ENCODE peak calls at places on chromosomes 5 and 9, in five cellular contexts. One of them, this sample, is unnamed.

GRCh38 chr5:87653242-87653641 is 240.5 kb upstream of the CCNH start:
- DNase-seq in IMR-90: no peak
- DNase-seq in keratinocyte: no peak
- DNase-seq in OCI-LY7: no peak
- DNase-seq in PC-3: no peak
- DNase-seq in this sample: no peak

GRCh38 chr9:14768561-14769234 is 46.2 kb upstream of the CER1 start:
- DNase-seq in IMR-90: peak; percentile 51
- DNase-seq in keratinocyte: no peak
- DNase-seq in OCI-LY7: peak; percentile 52
- DNase-seq in PC-3: peak; percentile 79
- DNase-seq in this sample: peak; percentile 21

GRCh38 chr5:138466058-138466899 is 1.0 kb downstream of the EGR1 start:
- DNase-seq in IMR-90: peak; percentile 39
- DNase-seq in keratinocyte: no peak
- DNase-seq in OCI-LY7: no peak
- DNase-seq in PC-3: no peak
- DNase-seq in this sample: no peak

GRCh38 chr9:101508203-101508602 is 25.4 kb upstream of the RNF20 start:
- DNase-seq in IMR-90: peak; percentile 51
- DNase-seq in keratinocyte: peak; percentile 40
- DNase-seq in OCI-LY7: no peak
- DNase-seq in PC-3: no peak
- DNase-seq in this sample: no peak

GRCh38 chr5:171162602-171163001 is 146.4 kb upstream of the TLX3 start:
- DNase-seq in IMR-90: peak; percentile 25
- DNase-seq in keratinocyte: no peak
- DNase-seq in OCI-LY7: no peak
- DNase-seq in PC-3: peak; percentile 46
- DNase-seq in this sample: peak; percentile 37

GRCh38 chr9:34179528-34180138 is 790 bp downstream of the UBAP1 start:
- DNase-seq in IMR-90: peak; percentile 61
- DNase-seq in keratinocyte: no peak
- DNase-seq in OCI-LY7: no peak
- DNase-seq in PC-3: peak; percentile 8
- DNase-seq in this sample: no peak

GRCh38 chr5:17735771-17736170 is 101.5 kb downstream of the TAF11L14 start:
- DNase-seq in IMR-90: no peak
- DNase-seq in keratinocyte: no peak
- DNase-seq in OCI-LY7: no peak
- DNase-seq in PC-3: no peak
- DNase-seq in this sample: no peak

GRCh38 chr5:137521246-137521645 is 22.1 kb upstream of the SPOCK1 start:
- DNase-seq in IMR-90: no peak
- DNase-seq in keratinocyte: no peak
- DNase-seq in OCI-LY7: no peak
- DNase-seq in PC-3: no peak
- DNase-seq in this sample: no peak

GRCh38 chr9:3177921-3178320 is 334.0 kb upstream of the PUM3 start:
- DNase-seq in IMR-90: no peak
- DNase-seq in keratinocyte: no peak
- DNase-seq in OCI-LY7: no peak
- DNase-seq in PC-3: no peak
- DNase-seq in this sample: no peak

GRCh38 chr5:174688441-174689354 is 35.7 kb upstream of the MSX2 start:
- DNase-seq in IMR-90: no peak
- DNase-seq in keratinocyte: no peak
- DNase-seq in OCI-LY7: no peak
- DNase-seq in PC-3: no peak
- DNase-seq in this sample: no peak

GRCh38 chr5:141914154-141914743 is 9.4 kb upstream of the DELE1 start:
- DNase-seq in IMR-90: no peak
- DNase-seq in keratinocyte: no peak
- DNase-seq in OCI-LY7: peak; percentile 31
- DNase-seq in PC-3: no peak
- DNase-seq in this sample: peak; percentile 82

GRCh38 chr5:174310243-174310642 is 264.7 kb downstream of the NSG2 start:
- DNase-seq in IMR-90: no peak
- DNase-seq in keratinocyte: no peak
- DNase-seq in OCI-LY7: no peak
- DNase-seq in PC-3: no peak
- DNase-seq in this sample: no peak

GRCh38 chr9:130183133-130183762 is 11.0 kb downstream of the NCS1 start:
- DNase-seq in IMR-90: peak; percentile 71
- DNase-seq in keratinocyte: no peak
- DNase-seq in OCI-LY7: no peak
- DNase-seq in PC-3: no peak
- DNase-seq in this sample: no peak

GRCh38 chr5:89513299-89514044 is 630.5 kb upstream of the MEF2C start:
- DNase-seq in IMR-90: no peak
- DNase-seq in keratinocyte: no peak
- DNase-seq in OCI-LY7: no peak
- DNase-seq in PC-3: no peak
- DNase-seq in this sample: no peak

GRCh38 chr9:26012797-26013594 is 334.8 kb upstream of the TUSC1 start:
- DNase-seq in IMR-90: peak; percentile 13
- DNase-seq in keratinocyte: no peak
- DNase-seq in OCI-LY7: no peak
- DNase-seq in PC-3: peak; percentile 85
- DNase-seq in this sample: no peak

GRCh38 chr5:168943999-168944398 is 356.9 kb downstream of the SLIT3 start:
- DNase-seq in IMR-90: no peak
- DNase-seq in keratinocyte: no peak
- DNase-seq in OCI-LY7: no peak
- DNase-seq in PC-3: no peak
- DNase-seq in this sample: no peak

GRCh38 chr9:134365791-134366222 is 39.6 kb downstream of the RXRA start:
- DNase-seq in IMR-90: no peak
- DNase-seq in keratinocyte: no peak
- DNase-seq in OCI-LY7: no peak
- DNase-seq in PC-3: no peak
- DNase-seq in this sample: no peak

GRCh38 chr5:83559141-83559785 is 87.7 kb downstream of the VCAN start:
- DNase-seq in IMR-90: no peak
- DNase-seq in keratinocyte: no peak
- DNase-seq in OCI-LY7: no peak
- DNase-seq in PC-3: no peak
- DNase-seq in this sample: no peak

GRCh38 chr9:86546712-86547111 is 192.5 kb upstream of the TUT7 start:
- DNase-seq in IMR-90: no peak
- DNase-seq in keratinocyte: no peak
- DNase-seq in OCI-LY7: no peak
- DNase-seq in PC-3: no peak
- DNase-seq in this sample: no peak

GRCh38 chr5:76457685-76458491 is 54.8 kb downstream of the IQGAP2 start:
- DNase-seq in IMR-90: no peak
- DNase-seq in keratinocyte: no peak
- DNase-seq in OCI-LY7: no peak
- DNase-seq in PC-3: peak; percentile 24
- DNase-seq in this sample: no peak

GRCh38 chr9:72333758-72334157 is 31.2 kb downstream of the ZFAND5 start:
- DNase-seq in IMR-90: no peak
- DNase-seq in keratinocyte: no peak
- DNase-seq in OCI-LY7: peak; percentile 7
- DNase-seq in PC-3: no peak
- DNase-seq in this sample: no peak

GRCh38 chr9:127049044-127049443 is 73.4 kb downstream of the ANGPTL2 start:
- DNase-seq in IMR-90: peak; percentile 97
- DNase-seq in keratinocyte: peak; percentile 50
- DNase-seq in OCI-LY7: no peak
- DNase-seq in PC-3: peak; percentile 92
- DNase-seq in this sample: peak; percentile 69

GRCh38 chr5:74641778-74642542 is 1.4 kb upstream of the ENC1 start:
- DNase-seq in IMR-90: peak; percentile 87
- DNase-seq in keratinocyte: no peak
- DNase-seq in OCI-LY7: peak; percentile 57
- DNase-seq in PC-3: peak; percentile 80
- DNase-seq in this sample: peak; percentile 71

GRCh38 chr9:130479587-130479986 is 34.8 kb downstream of the ASS1 start:
- DNase-seq in IMR-90: no peak
- DNase-seq in keratinocyte: no peak
- DNase-seq in OCI-LY7: no peak
- DNase-seq in PC-3: no peak
- DNase-seq in this sample: no peak

GRCh38 chr5:120160120-120160895 is 303.8 kb upstream of the PRR16 start:
- DNase-seq in IMR-90: peak; percentile 89
- DNase-seq in keratinocyte: no peak
- DNase-seq in OCI-LY7: no peak
- DNase-seq in PC-3: peak; percentile 89
- DNase-seq in this sample: no peak

GRCh38 chr5:10513501-10514442 is 50.1 kb upstream of the ANKRD33B start:
- DNase-seq in IMR-90: peak; percentile 83
- DNase-seq in keratinocyte: no peak
- DNase-seq in OCI-LY7: no peak
- DNase-seq in PC-3: peak; percentile 31
- DNase-seq in this sample: no peak

GRCh38 chr9:79812507-79813261 is 240.9 kb downstream of the TLE4 start:
- DNase-seq in IMR-90: no peak
- DNase-seq in keratinocyte: no peak
- DNase-seq in OCI-LY7: peak; percentile 45
- DNase-seq in PC-3: no peak
- DNase-seq in this sample: peak; percentile 16
- H3K36me3 ChIP-seq in IMR-90: no peaks in the 10 kb centered on the region
- H3K36me3 ChIP-seq in keratinocyte: no peaks in the 10 kb centered on the region
- H3K36me3 ChIP-seq in OCI-LY7: no peaks in the 10 kb centered on the region
- H3K36me3 ChIP-seq in PC-3: no peaks in the 10 kb centered on the region
- H3K36me3 ChIP-seq in this sample: no peaks in the 10 kb centered on the region

GRCh38 chr9:104815851-104816565 is 52.1 kb downstream of the NIPSNAP3B start:
- DNase-seq in IMR-90: no peak
- DNase-seq in keratinocyte: no peak
- DNase-seq in OCI-LY7: no peak
- DNase-seq in PC-3: no peak
- DNase-seq in this sample: no peak

GRCh38 chr9:104819033-104819432 is 55.1 kb downstream of the NIPSNAP3B start:
- DNase-seq in IMR-90: no peak
- DNase-seq in keratinocyte: no peak
- DNase-seq in OCI-LY7: no peak
- DNase-seq in PC-3: no peak
- DNase-seq in this sample: no peak

GRCh38 chr9:104820336-104820735 is 56.4 kb downstream of the NIPSNAP3B start:
- DNase-seq in IMR-90: no peak
- DNase-seq in keratinocyte: no peak
- DNase-seq in OCI-LY7: no peak
- DNase-seq in PC-3: no peak
- DNase-seq in this sample: no peak

GRCh38 chr9:104817437-104817836 is 53.5 kb downstream of the NIPSNAP3B start:
- DNase-seq in IMR-90: no peak
- DNase-seq in keratinocyte: no peak
- DNase-seq in OCI-LY7: no peak
- DNase-seq in PC-3: no peak
- DNase-seq in this sample: no peak
- H4K20me1 ChIP-seq in IMR-90: no peaks in the 10 kb centered on the region
- H4K20me1 ChIP-seq in keratinocyte: no peaks in the 10 kb centered on the region
- H4K20me1 ChIP-seq in OCI-LY7: no peaks in the 10 kb centered on the region
- H4K20me1 ChIP-seq in PC-3: no peaks in the 10 kb centered on the region
- H4K20me1 ChIP-seq in this sample: no peaks in the 10 kb centered on the region

DNA sequence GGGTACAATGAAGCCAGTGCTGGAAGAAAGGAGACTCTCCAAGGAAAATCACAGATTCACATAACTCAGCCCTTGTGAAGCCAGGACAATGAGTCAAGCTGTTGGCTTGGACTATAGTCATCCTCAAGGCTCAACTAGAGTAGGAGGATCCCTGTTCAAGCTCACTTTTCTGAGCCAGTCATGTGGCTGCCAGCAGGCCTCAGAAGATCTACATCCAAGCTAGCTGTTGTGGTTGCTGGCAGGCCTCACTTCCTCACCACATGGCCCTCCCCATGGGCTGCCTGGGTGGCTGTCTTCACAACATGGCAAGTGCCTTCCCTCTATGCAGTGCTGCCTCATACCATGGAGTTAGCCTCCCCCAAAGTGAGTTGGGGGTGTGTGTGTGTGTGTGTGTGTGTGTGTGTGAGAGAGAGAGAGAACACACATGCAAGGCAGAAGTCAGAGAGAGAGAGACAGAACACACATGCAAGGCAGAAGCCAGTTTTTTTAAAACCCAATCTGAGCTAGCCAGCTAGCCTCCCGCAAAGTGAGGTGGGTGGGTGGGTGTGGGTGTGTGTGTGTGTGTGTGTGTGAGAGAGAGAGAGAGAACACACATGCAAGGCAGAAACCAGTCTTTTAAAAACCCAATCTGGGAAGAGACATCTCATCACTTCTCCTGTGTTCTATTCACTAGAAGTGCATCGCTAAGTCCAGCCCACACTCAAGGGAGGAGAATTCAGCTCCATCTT is 17.1 kb downstream of the SCAI start:
- DNase-seq in IMR-90: peak; percentile 100
- DNase-seq in keratinocyte: peak; percentile 50
- DNase-seq in OCI-LY7: peak; percentile 85
- DNase-seq in PC-3: peak; percentile 69
- DNase-seq in this sample: peak; percentile 82
- H3K4me3 ChIP-seq in IMR-90: no peak overlapping the region
- H3K4me3 ChIP-seq in keratinocyte: no peak overlapping the region
- H3K4me3 ChIP-seq in OCI-LY7: no peak overlapping the region
- H3K4me3 ChIP-seq in PC-3: no peak overlapping the region
- H3K4me3 ChIP-seq in this sample: no peak overlapping the region

GRCh38 chr9:128479262-128479661 is 23.5 kb downstream of the ODF2 start:
- DNase-seq in IMR-90: no peak
- DNase-seq in keratinocyte: no peak
- DNase-seq in OCI-LY7: no peak
- DNase-seq in PC-3: no peak
- DNase-seq in this sample: no peak

GRCh38 chr9:128485414-128485855 is 19.1 kb upstream of the GLE1 start:
- DNase-seq in IMR-90: no peak
- DNase-seq in keratinocyte: no peak
- DNase-seq in OCI-LY7: no peak
- DNase-seq in PC-3: no peak
- DNase-seq in this sample: no peak

GRCh38 chr9:128482186-128482585 is 22.3 kb upstream of the GLE1 start:
- DNase-seq in IMR-90: no peak
- DNase-seq in keratinocyte: no peak
- DNase-seq in OCI-LY7: no peak
- DNase-seq in PC-3: no peak
- DNase-seq in this sample: no peak

GRCh38 chr9:128484686-128485413 is 19.7 kb upstream of the GLE1 start:
- DNase-seq in IMR-90: no peak
- DNase-seq in keratinocyte: no peak
- DNase-seq in OCI-LY7: no peak
- DNase-seq in PC-3: no peak
- DNase-seq in this sample: no peak

GRCh38 chr9:128481561-128481960 is 23.0 kb upstream of the GLE1 start:
- DNase-seq in IMR-90: no peak
- DNase-seq in keratinocyte: no peak
- DNase-seq in OCI-LY7: no peak
- DNase-seq in PC-3: no peak
- DNase-seq in this sample: no peak
- H3K36me3 ChIP-seq in IMR-90: peaks cover 45% of the 10 kb centered on the region
- H3K36me3 ChIP-seq in keratinocyte: peaks cover 22% of the 10 kb centered on the region
- H3K36me3 ChIP-seq in OCI-LY7: peaks cover 93% of the 10 kb centered on the region
- H3K36me3 ChIP-seq in PC-3: peaks cover 3% of the 10 kb centered on the region
- H3K36me3 ChIP-seq in this sample: no peaks in the 10 kb centered on the region

GRCh38 chr9:124295097-124295794 is 37.5 kb downstream of the NEK6 start:
- DNase-seq in IMR-90: no peak
- DNase-seq in keratinocyte: no peak
- DNase-seq in OCI-LY7: no peak
- DNase-seq in PC-3: no peak
- DNase-seq in this sample: no peak
- H4K20me1 ChIP-seq in IMR-90: peaks cover 45% of the 10 kb centered on the region
- H4K20me1 ChIP-seq in keratinocyte: peaks cover 17% of the 10 kb centered on the region
- H4K20me1 ChIP-seq in OCI-LY7: no peaks in the 10 kb centered on the region
- H4K20me1 ChIP-seq in PC-3: no peaks in the 10 kb centered on the region
- H4K20me1 ChIP-seq in this sample: no peaks in the 10 kb centered on the region

This sample was measured in MM.1S.